ENCODE peak calls at places on chromosomes 12 and 14, in six cellular contexts. D, N, M, H, B and W are unnamed samples.

GRCh38 chr14:68932219-68932618 is 46.9 kb downstream of the ACTN1 start:
- DNase-seq in H (no peak), B (no peak), D (no peak), M (no peak), N (no peak), W (no peak)

GRCh38 chr14:61489932-61490331 is 168.6 kb downstream of the PRKCH start:
- DNase-seq in H (no peak), D (peak), B (no peak), N (no peak), M (no peak), W (no peak)

GRCh38 chr12:32159925-32160324 is 53.3 kb downstream of the BICD1 start:
- DNase-seq in B (peak), N (no peak), M (no peak), H (no peak), D (no peak), W (no peak)

GRCh38 chr14:29925106-29925722 is 2.4 kb downstream of the PRKD1 start:
- DNase-seq in B (no peak), D (no peak), M (no peak), H (no peak), N (no peak), W (no peak)

GRCh38 chr14:32606297-32606696 is 277.2 kb downstream of the AKAP6 start:
- DNase-seq in N (no peak), D (no peak), M (no peak), B (no peak), H (no peak), W (no peak)

GRCh38 chr14:103108749-103109207 is 14.3 kb downstream of the EXOC3L4 start:
- DNase-seq in M (no peak), D (no peak), B (no peak), H (no peak), N (no peak), W (no peak)

GRCh38 chr14:50037837-50038236 is 78.5 kb downstream of the VCPKMT start:
- DNase-seq in M (peak), N (no peak), D (no peak), H (no peak), B (no peak), W (no peak)

GRCh38 chr12:2003676-2004112 is 563 bp downstream of the DCP1B start:
- DNase-seq in H (no peak), D (no peak), M (no peak), B (no peak), N (peak), W (no peak)

GRCh38 chr14:104753528-104754212 is 723 bp downstream of the SIVA1 start:
- DNase-seq in M (no peak), H (peak), N (no peak), B (no peak), D (no peak), W (no peak)

GRCh38 chr14:69708586-69709169 is 58.3 kb upstream of the SRSF5 start:
- DNase-seq in B (no peak), D (no peak), M (peak), N (no peak), H (no peak), W (peak)

GRCh38 chr14:89498836-89499235 is 81.8 kb upstream of the FOXN3 start:
- DNase-seq in M (no peak), D (no peak), N (no peak), B (no peak), H (no peak), W (no peak)

GRCh38 chr12:51183816-51184215 is 10.9 kb upstream of the TFCP2 start:
- DNase-seq in D (no peak), N (no peak), M (peak), H (peak), B (no peak), W (no peak)

GRCh38 chr14:104999361-104999760 is 13.8 kb downstream of the CLBA1 start:
- DNase-seq in B (no peak), H (no peak), N (no peak), D (no peak), M (no peak), W (no peak)

GRCh38 chr12:50258167-50258551 is 25.2 kb downstream of the LIMA1 start:
- DNase-seq in D (no peak), M (no peak), H (no peak), B (no peak), N (no peak), W (no peak)

GRCh38 chr12:1841606-1842182 is 21.3 kb downstream of the LRTM2 start:
- DNase-seq in M (no peak), B (no peak), D (no peak), H (no peak), N (no peak), W (no peak)

GRCh38 chr14:90658541-90658967 is 157.7 kb downstream of the TTC7B start:
- DNase-seq in N (no peak), M (no peak), H (no peak), B (no peak), D (no peak), W (no peak)

GRCh38 chr14:28661171-28661772 is 105.3 kb upstream of the FOXG1 start:
- DNase-seq in B (no peak), H (no peak), M (no peak), N (no peak), D (no peak), W (no peak)

GRCh38 chr12:82650627-82651337 is 35.9 kb upstream of the TMTC2 start:
- DNase-seq in H (no peak), D (no peak), M (no peak), N (no peak), B (no peak), W (no peak)

GRCh38 chr12:45355750-45356149 is 139.9 kb downstream of the ANO6 start:
- DNase-seq in M (no peak), N (no peak), D (no peak), B (no peak), H (no peak), W (no peak)

GRCh38 chr12:108112815-108113556 is 16.1 kb upstream of the WSCD2 start:
- DNase-seq in D (no peak), H (no peak), M (no peak), B (no peak), N (no peak), W (no peak)

GRCh38 chr14:53183611-53184010 is 30.5 kb upstream of the DDHD1 start:
- DNase-seq in M (no peak), H (no peak), B (no peak), D (no peak), N (no peak), W (no peak)

GRCh38 chr12:58681730-58682129 is 238.6 kb downstream of the LRIG3 start:
- DNase-seq in N (no peak), H (no peak), B (no peak), M (no peak), D (no peak), W (no peak)

GRCh38 chr12:76032043-76032981 is 736 bp upstream of the PHLDA1 start:
- DNase-seq in B (peak), N (no peak), M (no peak), H (no peak), D (peak), W (peak)

GRCh38 chr12:32490801-32491200 is 91.4 kb downstream of the FGD4 start:
- DNase-seq in N (no peak), H (no peak), B (no peak), M (no peak), D (no peak), W (no peak)

GRCh38 chr12:106149096-106149784 is 10.5 kb upstream of the NUAK1 start:
- DNase-seq in D (no peak), N (no peak), B (no peak), H (no peak), M (peak), W (no peak)

GRCh38 chr14:33596211-33597080 is 354.4 kb downstream of the EGLN3 start:
- DNase-seq in B (no peak), M (peak), H (no peak), N (no peak), D (no peak), W (no peak)

GRCh38 chr14:57362356-57362755 is 28.0 kb upstream of the NAA30 start:
- DNase-seq in D (no peak), B (no peak), H (no peak), M (no peak), N (no peak), W (no peak)

GRCh38 chr14:76329951-76330350 is 46.0 kb upstream of the ESRRB start:
- DNase-seq in N (no peak), B (no peak), D (no peak), M (no peak), H (no peak), W (no peak)

GRCh38 chr12:15558915-15559528 is 230.2 kb downstream of the EPS8 start:
- DNase-seq in D (no peak), H (no peak), N (no peak), M (no peak), B (no peak), W (no peak)

GRCh38 chr14:55301722-55302121 is 30.5 kb downstream of the FBXO34 start:
- DNase-seq in N (no peak), B (no peak), D (no peak), M (peak), H (no peak), W (no peak)

GRCh38 chr12:33830070-33830469 is 192.2 kb upstream of the ALG10 start:
- DNase-seq in D (no peak), B (no peak), M (no peak), H (no peak), N (no peak), W (no peak)

GRCh38 chr12:62772556-62772955 is 162.4 kb downstream of the PPM1H start:
- DNase-seq in H (no peak), M (no peak), B (no peak), N (no peak), D (no peak), W (no peak)

GRCh38 chr14:71410578-71411279 is 503.5 kb downstream of the PCNX1 start:
- DNase-seq in B (no peak), H (no peak), M (no peak), N (no peak), D (no peak), W (no peak)

GRCh38 chr12:51357374-51358047 is 11.0 kb upstream of the CELA1 start:
- DNase-seq in M (no peak), B (no peak), H (no peak), N (no peak), D (no peak), W (no peak)

GRCh38 chr14:92287987-92288386 is 35.0 kb upstream of the SLC24A4 start:
- DNase-seq in N (no peak), D (no peak), H (no peak), B (no peak), M (no peak), W (no peak)

GRCh38 chr14:54040851-54041250 is 84.2 kb upstream of the BMP4 start:
- DNase-seq in M (no peak), N (no peak), D (no peak), H (no peak), B (no peak), W (no peak)

GRCh38 chr12:5691943-5692342 is 253.1 kb downstream of the ANO2 start:
- DNase-seq in B (no peak), M (no peak), H (no peak), D (no peak), N (no peak), W (no peak)

GRCh38 chr12:131687346-131688125 is 23.4 kb upstream of the SFSWAP start:
- DNase-seq in B (no peak), D (no peak), H (no peak), M (peak), N (no peak), W (peak)

GRCh38 chr12:116790066-116790465 is 52.0 kb downstream of the RNFT2 start:
- DNase-seq in H (no peak), D (no peak), M (no peak), N (no peak), B (no peak), W (no peak)

GRCh38 chr12:94676011-94676709 is 25.8 kb upstream of the TMCC3 start:
- DNase-seq in H (no peak), D (peak), N (no peak), B (no peak), M (no peak), W (no peak)